ENCODE peak calls at places on chromosomes 16 and 17, in ten cellular contexts. P, B, K, S, T, Y, R, W, F and E are unnamed samples.

GRCh38 chr16:17358846-17359245 is 111.9 kb downstream of the XYLT1 start:
- DNase-seq in R (no peak), W (no peak), B (no peak), F (no peak), K (no peak), P (peak), S (no peak), Y (no peak), T (no peak), E (no peak)

GRCh38 chr17:2029911-2030778 is at the start of gene DPH1:
- DNase-seq in S (peak), R (peak), Y (peak), W (peak), K (peak), B (no peak), T (peak), F (peak), P (peak), E (peak)

GRCh38 chr17:28715217-28715616 is 2.5 kb downstream of the RAB34 start:
- DNase-seq in Y (no peak), R (no peak), F (no peak), K (no peak), P (no peak), B (no peak), S (no peak), T (no peak), W (no peak), E (no peak)

GRCh38 chr16:2977440-2977839 is 2.8 kb downstream of the PKMYT1 start:
- DNase-seq in S (no peak), F (no peak), T (no peak), Y (no peak), W (no peak), P (peak), K (no peak), B (no peak), R (no peak), E (no peak)

GRCh38 chr17:80071116-80071980 is 30.0 kb upstream of the GAA start:
- DNase-seq in R (no peak), T (no peak), S (no peak), Y (peak), W (peak), B (no peak), P (no peak), F (no peak), K (no peak), E (peak)

GRCh38 chr16:3131755-3132377 is 3.0 kb upstream of the ZNF213 start:
- DNase-seq in B (no peak), T (no peak), F (peak), R (peak), K (peak), S (peak), Y (peak), P (no peak), W (no peak), E (peak)

GRCh38 chr16:50252082-50252611 is 14.2 kb upstream of the ADCY7 start:
- DNase-seq in F (no peak), P (no peak), Y (no peak), T (no peak), B (no peak), K (no peak), S (no peak), R (no peak), W (no peak), E (no peak)

GRCh38 chr16:55657616-55658015 is 1.8 kb downstream of the SLC6A2 start:
- DNase-seq in T (no peak), W (no peak), R (no peak), K (no peak), F (no peak), B (no peak), Y (no peak), P (no peak), S (no peak), E (no peak)

GRCh38 chr17:58082341-58082869 is 814 bp upstream of the DYNLL2 start:
- DNase-seq in R (no peak), S (no peak), W (no peak), Y (no peak), P (peak), T (no peak), B (no peak), F (no peak), K (no peak), E (no peak)

GRCh38 chr17:65243838-65244237 is 106.7 kb downstream of the RGS9 start:
- DNase-seq in K (no peak), P (no peak), Y (no peak), S (peak), B (no peak), T (no peak), W (peak), R (no peak), F (no peak), E (peak)

GRCh38 chr17:57879437-57880085 is 29.7 kb upstream of the MRPS23 start:
- DNase-seq in T (no peak), Y (peak), K (no peak), R (peak), S (no peak), W (no peak), B (no peak), F (no peak), P (no peak), E (no peak)

GRCh38 chr16:78791011-78791410 is 691.6 kb downstream of the WWOX start:
- DNase-seq in R (no peak), W (no peak), Y (no peak), P (no peak), K (no peak), T (no peak), B (no peak), S (no peak), F (no peak), E (no peak)

GRCh38 chr16:7394936-7395335 is 62.3 kb downstream of the RBFOX1 start:
- DNase-seq in T (no peak), K (no peak), Y (no peak), W (no peak), S (no peak), F (no peak), B (no peak), R (no peak), P (no peak), E (no peak)

GRCh38 chr17:76747716-76748360 is 9.9 kb downstream of the MFSD11 start:
- DNase-seq in F (no peak), P (no peak), B (no peak), W (no peak), R (no peak), T (no peak), K (no peak), S (no peak), Y (no peak), E (no peak)

GRCh38 chr16:27972500-27972899 is 91.0 kb downstream of the GSG1L start:
- DNase-seq in P (peak), W (peak), Y (no peak), T (peak), F (peak), K (no peak), B (no peak), R (peak), S (peak), E (peak)

GRCh38 chr16:398551-399277 is 1.7 kb downstream of the NME4 start:
- DNase-seq in F (no peak), B (no peak), Y (no peak), K (no peak), R (no peak), T (no peak), W (no peak), S (no peak), P (no peak), E (no peak)

GRCh38 chr16:918068-918467 is 52.7 kb downstream of the LMF1 start:
- DNase-seq in T (no peak), F (no peak), W (no peak), R (no peak), K (no peak), B (no peak), S (no peak), P (peak), Y (no peak), E (no peak)

GRCh38 chr17:27343972-27344607 is 50.2 kb downstream of the WSB1 start:
- DNase-seq in W (no peak), S (no peak), Y (no peak), K (no peak), P (no peak), F (no peak), R (no peak), T (no peak), B (no peak), E (no peak)

GRCh38 chr17:79415909-79416308 is 194.9 kb downstream of the RBFOX3 start:
- DNase-seq in P (no peak), F (no peak), K (no peak), Y (no peak), W (no peak), T (no peak), R (no peak), S (no peak), B (no peak), E (no peak)

GRCh38 chr17:57038486-57038885 is 46.6 kb upstream of the AKAP1 start:
- DNase-seq in K (no peak), T (no peak), W (no peak), R (no peak), S (no peak), P (no peak), F (no peak), B (no peak), Y (no peak), E (no peak)

GRCh38 chr17:17702370-17702769 is 21.1 kb downstream of the RAI1 start:
- DNase-seq in T (no peak), Y (no peak), P (no peak), K (no peak), S (no peak), W (no peak), B (no peak), R (no peak), F (no peak), E (no peak)

GRCh38 chr17:17041018-17041521 is 1.2 kb upstream of the MPRIP start:
- DNase-seq in Y (peak), F (no peak), P (peak), W (peak), K (no peak), T (no peak), S (peak), B (no peak), R (no peak), E (peak)

GRCh38 chr17:2718150-2718938 is 6.8 kb upstream of the CLUH start:
- DNase-seq in R (no peak), S (peak), F (no peak), Y (no peak), K (no peak), W (no peak), P (no peak), B (no peak), T (no peak), E (peak)

GRCh38 chr17:30503558-30503957 is 26.4 kb downstream of the GOSR1 start:
- DNase-seq in W (no peak), R (no peak), P (no peak), Y (no peak), S (no peak), F (no peak), T (no peak), K (no peak), B (no peak), E (peak)

GRCh38 chr17:30332057-30332542 is 1.8 kb downstream of the TMIGD1 start:
- DNase-seq in B (no peak), Y (no peak), T (no peak), R (peak), S (peak), K (no peak), P (no peak), W (no peak), F (peak), E (peak)

GRCh38 chr17:45225051-45225700 is 3.5 kb downstream of the FMNL1 start:
- DNase-seq in S (no peak), W (no peak), P (no peak), F (peak), R (peak), T (no peak), B (no peak), Y (no peak), K (no peak), E (peak)

GRCh38 chr16:85464342-85465305 is 148.5 kb upstream of the GSE1 start:
- DNase-seq in W (no peak), P (no peak), S (no peak), T (no peak), B (no peak), R (no peak), F (no peak), Y (no peak), K (no peak), E (no peak)

GRCh38 chr16:66906916-66907836 is 11.5 kb downstream of the CDH16 start:
- DNase-seq in K (no peak), T (no peak), B (no peak), F (no peak), W (no peak), P (no peak), Y (no peak), S (no peak), R (no peak), E (no peak)

GRCh38 chr17:68581863-68582645 is 19.1 kb downstream of the FAM20A start:
- DNase-seq in P (no peak), Y (no peak), K (no peak), B (no peak), F (no peak), R (no peak), S (no peak), T (no peak), W (no peak), E (no peak)

GRCh38 chr17:35568561-35568960 is 7.9 kb upstream of the SLFN14 start:
- DNase-seq in S (peak), R (peak), W (peak), T (no peak), B (no peak), P (peak), F (no peak), K (no peak), Y (no peak), E (peak)

GRCh38 chr17:35510031-35510430 is 27.4 kb downstream of the SLFN12L start:
- DNase-seq in B (no peak), W (no peak), R (no peak), P (no peak), K (no peak), T (no peak), Y (no peak), F (no peak), S (no peak), E (no peak)

GRCh38 chr16:57401943-57402640 is 2.5 kb upstream of the CCL17 start:
- DNase-seq in P (no peak), F (no peak), Y (no peak), T (no peak), B (no peak), S (no peak), W (no peak), R (no peak), K (no peak), E (no peak)

GRCh38 chr17:18038149-18038850 is 668 bp downstream of the ATPAF2 start:
- DNase-seq in R (peak), B (no peak), S (no peak), P (no peak), T (no peak), W (no peak), Y (no peak), F (peak), K (no peak), E (peak)

GRCh38 chr17:82241926-82242697 is 13.3 kb downstream of the SLC16A3 start:
- DNase-seq in W (peak), K (no peak), T (no peak), P (no peak), F (no peak), S (no peak), Y (peak), B (no peak), R (no peak), E (no peak)

GRCh38 chr16:29736112-29736511 is 9.7 kb downstream of the C16orf54 start:
- DNase-seq in W (no peak), K (no peak), S (no peak), P (no peak), Y (no peak), B (no peak), F (no peak), T (no peak), R (no peak), E (no peak)

GRCh38 chr16:31131841-31132271 is 3.7 kb downstream of the PRSS8 start:
- DNase-seq in T (no peak), F (no peak), P (peak), S (no peak), Y (no peak), R (no peak), K (no peak), W (no peak), B (no peak), E (no peak)

GRCh38 chr17:75370288-75370687 is 35.2 kb downstream of the GRB2 start:
- DNase-seq in S (no peak), Y (peak), K (no peak), B (no peak), F (no peak), R (no peak), W (no peak), T (no peak), P (no peak), E (no peak)

GRCh38 chr16:19936431-19936830 is 51.8 kb upstream of the GPRC5B start:
- DNase-seq in S (no peak), B (no peak), R (no peak), K (no peak), Y (no peak), W (no peak), T (no peak), P (no peak), F (no peak), E (no peak)

GRCh38 chr17:51238253-51238887 is 21.5 kb downstream of the MBTD1 start:
- DNase-seq in P (no peak), K (no peak), R (no peak), W (no peak), T (no peak), B (no peak), F (no peak), Y (no peak), S (no peak), E (no peak)

GRCh38 chr16:86248325-86248905 is 261.9 kb upstream of the FOXF1 start:
- DNase-seq in S (no peak), Y (no peak), K (no peak), W (no peak), T (no peak), B (no peak), F (no peak), R (no peak), P (no peak), E (no peak)